ENCODE peak calls at places on chromosomes 2 and 18, in seven cellular contexts. X, Q, Y, P, I, U and L are unnamed samples.

GRCh38 chr2:239131521-239131920 is 269.3 kb downstream of the HDAC4 start:
- DNase-seq in X (no peak), Y (no peak), Q (no peak), U (no peak), I (no peak), P (no peak), L (no peak)

GRCh38 chr2:139992078-139992477 is 1211.9 kb upstream of the NXPH2 start:
- DNase-seq in Y (no peak), Q (peak; percentile 65), X (no peak), U (no peak), P (no peak), I (no peak), L (no peak)

GRCh38 chr2:55109219-55109891 is 59.1 kb upstream of the RTN4 start:
- DNase-seq in X (peak; percentile 59), I (peak; percentile 72), P (no peak), U (no peak), Q (no peak), Y (peak; percentile 73), L (peak; percentile 66)

GRCh38 chr2:112472547-112473263 is 9.3 kb upstream of the TTL start:
- DNase-seq in Q (no peak), I (no peak), P (no peak), U (no peak), X (no peak), Y (no peak), L (no peak)

GRCh38 chr2:51000849-51001617 is 30.9 kb downstream of the NRXN1 start:
- DNase-seq in Y (no peak), Q (peak; percentile 77), X (no peak), U (no peak), I (no peak), P (no peak), L (no peak)

GRCh38 chr2:237061356-237061755 is 24.3 kb upstream of the COPS8 start:
- DNase-seq in U (no peak), Y (no peak), P (no peak), X (no peak), Q (no peak), I (no peak), L (no peak)

GRCh38 chr2:173631123-173631450 is 276.4 kb downstream of the CDCA7 start:
- DNase-seq in U (peak; percentile 24), I (peak; percentile 7), Y (peak; percentile 22), X (peak; percentile 55), Q (no peak), P (no peak), L (no peak)

GRCh38 chr2:67453365-67453764 is 56.2 kb downstream of the ETAA1 start:
- DNase-seq in Y (peak; percentile 84), I (peak; percentile 69), U (no peak), Q (no peak), P (no peak), X (peak; percentile 46), L (peak; percentile 61)

GRCh38 chr18:22974707-22975106 is 41.6 kb downstream of the RBBP8 start:
- DNase-seq in Q (no peak), U (no peak), P (no peak), Y (no peak), I (no peak), X (no peak), L (no peak)

GRCh38 chr2:65456074-65456473 is 23.7 kb upstream of the SPRED2 start:
- DNase-seq in Y (peak; percentile 85), P (no peak), I (peak; percentile 92), Q (no peak), U (no peak), X (peak; percentile 92), L (peak; percentile 89)

GRCh38 chr2:196427996-196428634 is 211.4 kb upstream of the CCDC150 start:
- DNase-seq in X (no peak), P (no peak), U (no peak), Y (no peak), Q (no peak), I (no peak), L (no peak)

GRCh38 chr2:15674637-15675455 is 83.2 kb downstream of the DDX1 start:
- DNase-seq in X (peak; percentile 12), Q (no peak), I (peak; percentile 22), Y (peak; percentile 33), U (peak; percentile 49), P (no peak), L (peak; percentile 11)

GRCh38 chr2:44075536-44075935 is 79.7 kb upstream of the LRPPRC start:
- DNase-seq in Y (no peak), X (peak; percentile 61), Q (no peak), I (peak; percentile 44), U (no peak), P (no peak), L (peak; percentile 41)

GRCh38 chr2:99597616-99598015 is 107.8 kb upstream of the REV1 start:
- DNase-seq in I (peak; percentile 96), U (no peak), Q (no peak), X (peak; percentile 62), P (no peak), Y (no peak), L (peak; percentile 95)

GRCh38 chr2:157087373-157088005 is 170.0 kb upstream of the GALNT5 start:
- DNase-seq in Y (no peak), X (peak; percentile 88), I (peak; percentile 45), P (no peak), U (no peak), Q (no peak), L (peak; percentile 36)

GRCh38 chr2:111201214-111201613 is 80.5 kb downstream of the BCL2L11 start:
- DNase-seq in Y (no peak), P (no peak), X (no peak), I (no peak), Q (no peak), U (no peak), L (no peak)

GRCh38 chr2:41877114-41877513 is 170.7 kb upstream of the PKDCC start:
- DNase-seq in P (no peak), I (no peak), Q (no peak), X (no peak), Y (no peak), U (no peak), L (no peak)

GRCh38 chr2:127004893-127005600 is 101.9 kb downstream of the BIN1 start:
- DNase-seq in I (no peak), Y (no peak), X (no peak), Q (peak; percentile 46), P (no peak), U (no peak), L (no peak)

GRCh38 chr2:128298846-128299507 is 19.7 kb downstream of the HS6ST1 start:
- DNase-seq in I (no peak), P (no peak), Q (no peak), X (no peak), U (no peak), Y (no peak), L (no peak)

GRCh38 chr18:5895886-5896740 is 791 bp upstream of the TMEM200C start:
- DNase-seq in Y (peak; percentile 55), X (peak; percentile 39), U (peak; percentile 69), Q (peak; percentile 74), I (peak; percentile 76), P (no peak), L (peak; percentile 59)

GRCh38 chr2:1137992-1138391 is 187.3 kb downstream of the SNTG2 start:
- DNase-seq in Q (no peak), X (no peak), I (no peak), P (no peak), U (no peak), Y (no peak), L (no peak)

GRCh38 chr2:70141754-70142589 is 48.8 kb downstream of the C2orf42 start:
- DNase-seq in Y (no peak), I (peak; percentile 45), Q (peak; percentile 78), P (no peak), U (no peak), X (peak; percentile 75), L (peak; percentile 25)

GRCh38 chr2:218146056-218146455 is 20.2 kb downstream of the CXCR2 start:
- DNase-seq in P (no peak), Y (peak; percentile 30), Q (no peak), I (no peak), X (no peak), U (no peak), L (no peak)

GRCh38 chr18:79982736-79983135 is 5.6 kb downstream of the TXNL4A start:
- DNase-seq in Q (no peak), P (no peak), Y (no peak), I (peak; percentile 28), U (no peak), X (peak; percentile 31), L (no peak)

GRCh38 chr18:44586782-44587524 is 93.7 kb upstream of the SETBP1 start:
- DNase-seq in U (no peak), Q (no peak), X (no peak), Y (no peak), I (no peak), P (no peak), L (no peak)

GRCh38 chr2:186031229-186031628 is 292.6 kb downstream of the FSIP2 start:
- DNase-seq in X (no peak), I (no peak), Y (no peak), Q (no peak), U (no peak), P (peak; percentile 15), L (no peak)
- TF ChIP-seq EZH2 in X (no peak), I (no peak), Y (no peak), Q (no peak), U (no peak), P (no peak), L (no peak)

GRCh38 chr2:36554531-36554930 is 43.4 kb downstream of the FEZ2 start:
- DNase-seq in X (no peak), P (no peak), I (no peak), U (no peak), Y (no peak), Q (no peak), L (no peak)
- H3K36me3 ChIP-seq in X (peaks cover 54% of the 10 kb centered on the region), P (no peaks in the 10 kb centered on the region), I (peaks cover 1% of the 10 kb centered on the region), U (no peaks in the 10 kb centered on the region), Y (peaks cover 47% of the 10 kb centered on the region), Q (no peaks in the 10 kb centered on the region), L (peaks cover 38% of the 10 kb centered on the region)

DNA sequence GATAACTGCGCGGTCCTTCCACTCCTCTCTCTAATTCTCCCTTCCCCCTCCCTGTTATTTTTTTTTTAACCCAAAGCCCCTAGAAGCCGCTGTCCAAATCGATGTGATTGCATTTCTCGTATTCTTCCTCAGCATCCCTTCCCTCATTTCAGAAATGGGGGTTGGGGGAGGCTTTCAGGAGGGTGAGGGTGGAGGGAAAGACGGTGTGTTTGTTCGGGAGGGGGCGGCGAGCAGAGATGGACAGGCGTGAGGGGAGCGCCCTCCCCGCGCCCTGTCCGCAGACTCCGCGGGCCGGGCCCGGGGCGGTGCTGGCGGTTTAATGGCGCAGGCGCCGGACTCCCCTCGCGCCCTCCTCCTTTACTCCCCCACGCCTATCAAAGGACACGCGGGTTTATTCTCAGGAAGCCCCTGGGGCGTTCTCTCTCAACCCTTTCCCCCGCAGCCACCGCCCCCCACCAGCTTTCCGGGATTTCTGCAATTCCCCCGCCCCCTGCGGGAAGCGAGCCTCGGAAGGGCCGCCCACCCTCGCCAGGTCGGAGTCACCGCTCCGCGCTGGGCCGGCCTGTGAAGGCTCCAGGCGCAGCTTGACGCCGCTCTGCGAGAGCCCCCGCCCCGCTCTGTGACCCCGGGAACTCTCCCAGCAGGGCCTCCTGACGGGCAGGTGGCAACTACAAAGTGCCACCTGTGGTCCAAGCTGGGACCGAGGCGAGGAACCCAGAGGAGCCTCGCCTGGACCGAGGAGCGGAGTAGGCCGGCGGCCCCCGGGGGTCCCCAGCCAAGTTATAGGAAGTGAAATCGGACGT is 981 bp downstream of the ST8SIA3 start:
- DNase-seq in Q (peak; percentile 81), U (peak; percentile 19), P (no peak), Y (no peak), X (no peak), I (no peak), L (no peak)
- TF ChIP-seq EZH2 in Q (no peak), U (peak; percentile 59), P (no peak), Y (no peak), X (peak; percentile 50), I (no peak), L (peak; percentile 33)

DNA sequence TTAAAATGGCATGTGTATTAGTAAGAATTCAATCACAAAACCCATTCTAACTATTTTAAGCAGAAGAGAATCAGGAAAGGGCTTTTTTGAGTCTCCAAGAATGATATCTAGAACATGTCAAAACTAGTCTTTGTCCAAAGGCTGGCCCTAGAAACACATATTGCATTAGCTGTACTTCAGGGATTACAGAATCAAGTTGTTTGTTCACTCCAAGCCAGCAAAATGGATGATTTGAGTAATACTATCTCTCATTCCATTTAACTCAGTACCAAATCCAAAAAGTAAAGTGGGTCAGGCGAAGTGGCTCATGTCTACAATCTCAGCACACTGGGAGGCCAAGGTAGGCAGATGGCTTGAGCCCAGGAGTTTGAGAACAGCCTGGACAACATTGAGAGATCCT is 41.3 kb downstream of the ATF2 start:
- DNase-seq in X (no peak), I (no peak), Y (no peak), Q (no peak), U (no peak), P (no peak), L (no peak)
- H3K36me3 ChIP-seq in X (peaks cover 21% of the 10 kb centered on the region), I (peaks cover 2% of the 10 kb centered on the region), Y (peaks cover 11% of the 10 kb centered on the region), Q (peaks cover 9% of the 10 kb centered on the region), U (no peaks in the 10 kb centered on the region), P (no peaks in the 10 kb centered on the region), L (peaks cover 3% of the 10 kb centered on the region)